ENCODE peak calls at places on chromosomes 13 and 19, in ten cellular contexts. I, D, T, O, V, N, U, Y, S and F are unnamed samples.

GRCh38 chr13:80249906-80250513 is 90.9 kb downstream of the SPRY2 start:
- DNase-seq in I (no peak), D (no peak), T (no peak), O (no peak), V (no peak), N (no peak), U (no peak), Y (no peak), S (no peak), F (no peak)

GRCh38 chr19:10407102-10407501 is 3.8 kb upstream of the CDC37 start:
- DNase-seq in I (no peak), D (no peak), T (no peak), O (no peak), V (no peak), N (no peak), U (no peak), Y (no peak), S (no peak), F (no peak)

GRCh38 chr13:61954092-61954491 is 538.4 kb upstream of the PCDH20 start:
- DNase-seq in I (peak), D (no peak), T (peak), O (no peak), V (no peak), N (no peak), U (no peak), Y (no peak), S (no peak), F (no peak)

GRCh38 chr13:73061478-73062275 is 2.9 kb downstream of the KLF5 start:
- DNase-seq in I (no peak), D (no peak), T (no peak), O (no peak), V (no peak), N (no peak), U (no peak), Y (no peak), S (no peak), F (no peak)

GRCh38 chr13:87671031-87671823 is at the start of gene SLITRK5:
- DNase-seq in I (peak), D (no peak), T (no peak), O (peak), V (peak), N (peak), U (peak), Y (peak), S (peak), F (peak)

GRCh38 chr13:99565478-99566124 is 64.3 kb downstream of the TM9SF2 start:
- DNase-seq in I (no peak), D (no peak), T (no peak), O (no peak), V (no peak), N (no peak), U (no peak), Y (no peak), S (peak), F (no peak)

GRCh38 chr13:42110410-42111155 is 62.1 kb downstream of the DGKH start:
- DNase-seq in I (peak), D (peak), T (peak), O (no peak), V (peak), N (peak), U (no peak), Y (no peak), S (peak), F (no peak)

GRCh38 chr19:16067205-16067938 is 8.9 kb upstream of the TPM4 start:
- DNase-seq in I (peak), D (peak), T (peak), O (peak), V (no peak), N (no peak), U (peak), Y (no peak), S (no peak), F (no peak)

GRCh38 chr19:55310498-55310897 is 14.6 kb downstream of the TMEM150B start:
- DNase-seq in I (no peak), D (no peak), T (no peak), O (no peak), V (no peak), N (no peak), U (no peak), Y (no peak), S (no peak), F (no peak)

GRCh38 chr13:79777504-79777903 is 296.5 kb downstream of the NDFIP2 start:
- DNase-seq in I (no peak), D (no peak), T (no peak), O (no peak), V (no peak), N (no peak), U (no peak), Y (no peak), S (no peak), F (no peak)

GRCh38 chr13:113832631-113833030 is 31.2 kb downstream of the GAS6 start:
- DNase-seq in I (no peak), D (no peak), T (no peak), O (peak), V (no peak), N (no peak), U (no peak), Y (peak), S (no peak), F (no peak)

GRCh38 chr13:46129124-46129523 is 24.3 kb upstream of the CPB2 start:
- DNase-seq in I (no peak), D (no peak), T (no peak), O (no peak), V (no peak), N (no peak), U (no peak), Y (no peak), S (no peak), F (no peak)
- TF ChIP-seq CTCF in I (no peak), D (no peak), T (no peak), O (no peak), V (no peak), N (no peak), U (no peak), Y (no peak), S (no peak), F (no peak)

GRCh38 chr19:3821156-3821555 is 35.0 kb upstream of the MATK start:
- DNase-seq in I (no peak), D (no peak), T (no peak), O (no peak), V (no peak), N (no peak), U (no peak), Y (no peak), S (no peak), F (no peak)
- TF ChIP-seq CTCF in I (no peak), D (no peak), T (no peak), O (peak), V (no peak), N (no peak), U (no peak), Y (no peak), S (no peak), F (no peak)

GRCh38 chr19:57302727-57303401 is 17.4 kb upstream of the ZNF543 start:
- DNase-seq in I (no peak), D (no peak), T (no peak), O (no peak), V (no peak), N (no peak), U (no peak), Y (no peak), S (no peak), F (no peak)

GRCh38 chr19:57305056-57305455 is 15.2 kb upstream of the ZNF543 start:
- DNase-seq in I (no peak), D (no peak), T (no peak), O (no peak), V (no peak), N (no peak), U (no peak), Y (no peak), S (no peak), F (no peak)

DNA sequence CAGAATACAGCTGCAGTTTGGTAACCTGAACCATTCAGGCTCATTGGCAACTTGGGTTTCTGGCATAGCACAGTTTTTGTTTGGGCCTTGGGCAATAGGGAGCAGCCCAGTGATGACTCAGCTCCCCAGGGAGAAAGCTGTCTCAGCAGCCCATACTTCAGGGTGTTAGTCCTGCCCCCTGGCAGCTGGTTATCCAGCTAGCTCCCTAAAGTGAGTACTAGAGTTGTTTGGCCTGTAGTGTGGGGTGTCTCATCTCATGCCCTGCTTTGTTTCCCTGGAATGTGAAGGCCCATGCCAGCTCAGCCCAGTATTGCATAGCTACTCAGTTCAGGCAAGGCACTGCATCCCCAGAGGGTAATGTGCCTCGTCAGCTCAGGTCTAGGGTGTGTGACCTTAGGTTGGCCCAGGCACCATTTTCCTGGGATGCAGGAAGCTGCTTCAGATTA is 18.2 kb upstream of the ZNF543 start:
- DNase-seq in I (peak), D (no peak), T (no peak), O (peak), V (no peak), N (no peak), U (no peak), Y (no peak), S (no peak), F (no peak)
- TF ChIP-seq CTCF in I (peak), D (no peak), T (no peak), O (no peak), V (no peak), N (no peak), U (no peak), Y (no peak), S (no peak), F (no peak)

GRCh38 chr19:46017095-46017429 is 5.8 kb downstream of the PGLYRP1 start:
- DNase-seq in I (no peak), D (no peak), T (no peak), O (no peak), V (no peak), N (no peak), U (no peak), Y (no peak), S (no peak), F (no peak)
- TF ChIP-seq CTCF in I (no peak), D (no peak), T (no peak), O (no peak), V (peak), N (no peak), U (no peak), Y (peak), S (no peak), F (no peak)

DNA sequence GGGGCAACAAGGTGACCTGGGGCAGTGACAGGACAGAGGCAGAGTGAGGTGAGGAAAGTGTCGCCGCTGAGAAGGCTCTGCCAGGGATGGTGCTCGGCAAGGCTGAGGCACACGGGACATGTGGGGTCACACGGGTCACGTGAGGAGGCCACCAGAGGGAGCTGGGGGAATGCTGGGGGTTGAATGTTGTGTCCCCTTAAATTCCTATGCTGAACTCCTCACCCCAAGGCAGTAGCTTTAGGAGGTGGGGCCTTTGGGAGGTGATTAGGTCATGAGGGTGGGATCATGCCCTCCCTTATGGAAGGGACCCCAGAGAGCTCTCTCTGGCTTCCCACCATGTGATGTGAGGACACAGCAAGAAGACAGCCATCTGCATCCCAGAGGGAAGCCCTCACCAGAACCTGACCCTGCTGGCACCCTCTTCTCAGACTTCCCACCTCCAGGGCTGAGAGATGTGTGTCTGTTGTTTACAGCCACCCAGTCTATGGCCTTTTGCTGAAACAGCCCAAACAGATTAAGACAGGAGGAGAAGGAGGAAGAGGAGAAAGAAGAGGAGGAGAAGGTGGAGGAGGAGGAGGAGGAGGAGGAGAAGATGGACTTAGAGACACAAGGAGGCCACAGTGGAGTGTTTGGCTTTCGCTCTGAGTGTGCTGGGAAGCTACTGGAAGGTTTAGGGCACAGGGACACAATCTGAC is 35.4 kb downstream of the RFX2 start:
- DNase-seq in I (no peak), D (no peak), T (no peak), O (no peak), V (no peak), N (no peak), U (peak), Y (no peak), S (no peak), F (no peak)
- TF ChIP-seq CTCF in I (no peak), D (no peak), T (no peak), O (no peak), V (no peak), N (no peak), U (no peak), Y (no peak), S (no peak), F (no peak)

GRCh38 chr19:39926170-39926755 is 8.2 kb downstream of the FCGBP start:
- DNase-seq in I (no peak), D (no peak), T (no peak), O (no peak), V (no peak), N (no peak), U (no peak), Y (no peak), S (no peak), F (no peak)

GRCh38 chr19:39927076-39927475 is 7.4 kb downstream of the FCGBP start:
- DNase-seq in I (no peak), D (no peak), T (no peak), O (no peak), V (no peak), N (no peak), U (no peak), Y (no peak), S (no peak), F (no peak)

GRCh38 chr19:39928357-39928725 is 6.1 kb downstream of the FCGBP start:
- DNase-seq in I (no peak), D (no peak), T (no peak), O (no peak), V (no peak), N (no peak), U (no peak), Y (no peak), S (no peak), F (no peak)

GRCh38 chr19:39927524-39928356 is 6.7 kb downstream of the FCGBP start:
- DNase-seq in I (no peak), D (no peak), T (no peak), O (no peak), V (no peak), N (no peak), U (no peak), Y (no peak), S (no peak), F (no peak)

GRCh38 chr19:39929750-39930149 is 4.7 kb downstream of the FCGBP start:
- DNase-seq in I (no peak), D (no peak), T (no peak), O (no peak), V (no peak), N (no peak), U (no peak), Y (no peak), S (no peak), F (no peak)
- TF ChIP-seq CTCF in I (no peak), D (no peak), T (no peak), O (no peak), V (no peak), N (no peak), U (no peak), Y (no peak), S (no peak), F (no peak)

GRCh38 chr13:101026736-101027398 is 352.3 kb upstream of the TMTC4 start:
- DNase-seq in I (no peak), D (peak), T (no peak), O (no peak), V (no peak), N (no peak), U (no peak), Y (no peak), S (no peak), F (no peak)

GRCh38 chr13:101025925-101026324 is 351.3 kb upstream of the TMTC4 start:
- DNase-seq in I (no peak), D (peak), T (no peak), O (no peak), V (no peak), N (no peak), U (no peak), Y (no peak), S (no peak), F (no peak)

GRCh38 chr13:101025519-101025918 is 350.9 kb upstream of the TMTC4 start:
- DNase-seq in I (no peak), D (no peak), T (no peak), O (no peak), V (no peak), N (no peak), U (no peak), Y (no peak), S (no peak), F (no peak)

GRCh38 chr13:101026328-101026727 is 351.7 kb upstream of the TMTC4 start:
- DNase-seq in I (no peak), D (peak), T (no peak), O (no peak), V (no peak), N (no peak), U (no peak), Y (no peak), S (no peak), F (no peak)
- TF ChIP-seq CTCF in I (no peak), D (no peak), T (no peak), O (no peak), V (no peak), N (no peak), U (no peak), Y (no peak), S (no peak), F (no peak)